ENCODE peak calls at places on chromosome 16, in nine cellular contexts. Z is pancreas; U is HFFc6; Q is right atrium auricular region; B is ascending aorta; G is glutamatergic neuron; J is CD8-positive, alpha-beta T cell; H is AG09309; W is lower lobe of right lung. R is an unnamed sample.

GRCh38 chr16:11071829-11072228 is 127.5 kb downstream of the CLEC16A start:
- DNase-seq in Z (no peak), U (no peak), Q (no peak), B (no peak), G (no peak), J (no peak), H (no peak), W (no peak), R (no peak)

GRCh38 chr16:89897204-89897603 is 21.5 kb upstream of the MC1R start:
- DNase-seq in Z (no peak), U (no peak), Q (no peak), B (no peak), G (no peak), J (no peak), H (no peak), W (no peak), R (no peak)

GRCh38 chr16:49012961-49013726 is 268.5 kb downstream of the CBLN1 start:
- DNase-seq in Z (no peak), U (no peak), Q (no peak), B (no peak), G (no peak), J (no peak), H (no peak), W (no peak), R (no peak)

GRCh38 chr16:70589998-70590471 is 56.3 kb upstream of the IL34 start:
- DNase-seq in Z (peak), U (no peak), Q (no peak), B (no peak), G (no peak), J (no peak), H (no peak), W (no peak), R (peak)

GRCh38 chr16:85270365-85270764 is 158.1 kb upstream of the CIBAR2 start:
- DNase-seq in Z (no peak), U (no peak), Q (no peak), B (no peak), G (no peak), J (no peak), H (peak), W (no peak), R (no peak)

GRCh38 chr16:57518520-57518919 is 17.9 kb downstream of the CCDC102A start:
- DNase-seq in Z (no peak), U (no peak), Q (no peak), B (no peak), G (no peak), J (no peak), H (no peak), W (no peak), R (no peak)

GRCh38 chr16:86925067-86925791 is 346.9 kb downstream of the FOXL1 start:
- DNase-seq in Z (no peak), U (no peak), Q (no peak), B (no peak), G (no peak), J (no peak), H (no peak), W (no peak), R (no peak)

GRCh38 chr16:88605186-88606145 is 32.9 kb upstream of the IL17C start:
- DNase-seq in Z (no peak), U (no peak), Q (no peak), B (no peak), G (no peak), J (no peak), H (no peak), W (no peak), R (no peak)

GRCh38 chr16:82641336-82641984 is 14.7 kb downstream of the CDH13 start:
- DNase-seq in Z (no peak), U (peak), Q (no peak), B (no peak), G (no peak), J (no peak), H (no peak), W (no peak), R (no peak)

GRCh38 chr16:3149630-3150345 is 15.0 kb downstream of the ZNF213 start:
- DNase-seq in Z (peak), U (no peak), Q (peak), B (no peak), G (peak), J (peak), H (no peak), W (peak), R (no peak)

GRCh38 chr16:86505899-86506864 is 4.1 kb upstream of the FOXF1 start:
- DNase-seq in Z (no peak), U (no peak), Q (no peak), B (no peak), G (no peak), J (no peak), H (no peak), W (no peak), R (no peak)

GRCh38 chr16:31472559-31473203 is 729 bp downstream of the TGFB1I1 start:
- DNase-seq in Z (peak), U (peak), Q (peak), B (peak), G (peak), J (no peak), H (peak), W (peak), R (peak)

GRCh38 chr16:88686062-88686438 is 257 bp downstream of the SNAI3 start:
- DNase-seq in Z (peak), U (no peak), Q (no peak), B (no peak), G (no peak), J (no peak), H (no peak), W (peak), R (no peak)

GRCh38 chr16:31532120-31532519 is 4.4 kb downstream of the AHSP start:
- DNase-seq in Z (no peak), U (no peak), Q (no peak), B (no peak), G (no peak), J (no peak), H (no peak), W (no peak), R (no peak)

GRCh38 chr16:31438414-31438813 is 4.2 kb downstream of the ZNF843 start:
- DNase-seq in Z (no peak), U (no peak), Q (no peak), B (no peak), G (no peak), J (no peak), H (no peak), W (no peak), R (no peak)

GRCh38 chr16:71406724-71407123 is 35.1 kb downstream of the TLE7 start:
- DNase-seq in Z (no peak), U (no peak), Q (no peak), B (no peak), G (peak), J (no peak), H (no peak), W (no peak), R (no peak)

GRCh38 chr16:17962726-17963125 is 373.8 kb downstream of the NPIPA8 start:
- DNase-seq in Z (no peak), U (no peak), Q (no peak), B (no peak), G (no peak), J (no peak), H (no peak), W (no peak), R (no peak)

GRCh38 chr16:88067530-88068411 is 116.5 kb downstream of the BANP start:
- DNase-seq in Z (no peak), U (no peak), Q (no peak), B (no peak), G (peak), J (no peak), H (no peak), W (peak), R (no peak)

GRCh38 chr16:74698220-74698619 is 2.4 kb downstream of the MLKL start:
- DNase-seq in Z (no peak), U (no peak), Q (no peak), B (no peak), G (no peak), J (no peak), H (no peak), W (no peak), R (no peak)

GRCh38 chr16:10122546-10122945 is 59.7 kb downstream of the GRIN2A start:
- DNase-seq in Z (no peak), U (no peak), Q (no peak), B (no peak), G (no peak), J (no peak), H (no peak), W (no peak), R (no peak)

GRCh38 chr16:89020068-89020924 is 43.3 kb upstream of the CBFA2T3 start:
- DNase-seq in Z (no peak), U (no peak), Q (no peak), B (no peak), G (no peak), J (no peak), H (no peak), W (peak), R (no peak)

GRCh38 chr16:58024673-58025350 is 742 bp upstream of the MMP15 start:
- DNase-seq in Z (peak), U (no peak), Q (no peak), B (no peak), G (peak), J (no peak), H (no peak), W (peak), R (no peak)

GRCh38 chr16:8796469-8797363 is 723 bp downstream of the TMEM186 start:
- DNase-seq in Z (no peak), U (no peak), Q (no peak), B (no peak), G (no peak), J (no peak), H (no peak), W (no peak), R (no peak)

GRCh38 chr16:15775209-15775608 is 81.6 kb downstream of the MYH11 start:
- DNase-seq in Z (no peak), U (peak), Q (no peak), B (no peak), G (no peak), J (no peak), H (no peak), W (no peak), R (no peak)

GRCh38 chr16:48365030-48365600 is 20.1 kb downstream of the SIAH1 start:
- DNase-seq in Z (no peak), U (no peak), Q (no peak), B (no peak), G (no peak), J (no peak), H (no peak), W (no peak), R (no peak)

GRCh38 chr16:71479420-71479819 is 9.7 kb downstream of the ZNF19 start:
- DNase-seq in Z (no peak), U (peak), Q (no peak), B (no peak), G (no peak), J (no peak), H (no peak), W (no peak), R (no peak)

GRCh38 chr16:88064011-88064888 is 113.0 kb downstream of the BANP start:
- DNase-seq in Z (no peak), U (no peak), Q (no peak), B (no peak), G (peak), J (no peak), H (no peak), W (peak), R (no peak)

GRCh38 chr16:87318158-87318644 is 1.0 kb upstream of the C16orf95 start:
- DNase-seq in Z (no peak), U (no peak), Q (no peak), B (no peak), G (no peak), J (no peak), H (no peak), W (no peak), R (no peak)

GRCh38 chr16:66660422-66661209 is 35.9 kb downstream of the CMTM4 start:
- DNase-seq in Z (peak), U (peak), Q (peak), B (no peak), G (peak), J (no peak), H (peak), W (peak), R (peak)

GRCh38 chr16:17359778-17360177 is 111.0 kb downstream of the XYLT1 start:
- DNase-seq in Z (no peak), U (peak), Q (peak), B (no peak), G (no peak), J (no peak), H (peak), W (no peak), R (no peak)

GRCh38 chr16:51271156-51271555 is 120.1 kb upstream of the SALL1 start:
- DNase-seq in Z (no peak), U (no peak), Q (no peak), B (no peak), G (no peak), J (no peak), H (no peak), W (no peak), R (no peak)
- TF ChIP-seq CTCF in Z (no peak), U (no peak), Q (no peak), B (no peak), G (no peak), J (no peak), H (no peak), W (no peak), R (no peak)

GRCh38 chr16:5056347-5056746 is 9.4 kb downstream of the C16orf89 start:
- DNase-seq in Z (no peak), U (no peak), Q (no peak), B (no peak), G (peak), J (peak), H (no peak), W (no peak), R (no peak)

GRCh38 chr16:5059386-5060072 is 6.2 kb downstream of the C16orf89 start:
- DNase-seq in Z (no peak), U (no peak), Q (no peak), B (no peak), G (no peak), J (no peak), H (no peak), W (no peak), R (no peak)

GRCh38 chr16:5054876-5055865 is 10.6 kb downstream of the C16orf89 start:
- DNase-seq in Z (no peak), U (no peak), Q (no peak), B (no peak), G (no peak), J (no peak), H (no peak), W (peak), R (no peak)

GRCh38 chr16:5060073-5060641 is 5.6 kb downstream of the C16orf89 start:
- DNase-seq in Z (no peak), U (no peak), Q (no peak), B (no peak), G (no peak), J (no peak), H (no peak), W (no peak), R (no peak)

DNA sequence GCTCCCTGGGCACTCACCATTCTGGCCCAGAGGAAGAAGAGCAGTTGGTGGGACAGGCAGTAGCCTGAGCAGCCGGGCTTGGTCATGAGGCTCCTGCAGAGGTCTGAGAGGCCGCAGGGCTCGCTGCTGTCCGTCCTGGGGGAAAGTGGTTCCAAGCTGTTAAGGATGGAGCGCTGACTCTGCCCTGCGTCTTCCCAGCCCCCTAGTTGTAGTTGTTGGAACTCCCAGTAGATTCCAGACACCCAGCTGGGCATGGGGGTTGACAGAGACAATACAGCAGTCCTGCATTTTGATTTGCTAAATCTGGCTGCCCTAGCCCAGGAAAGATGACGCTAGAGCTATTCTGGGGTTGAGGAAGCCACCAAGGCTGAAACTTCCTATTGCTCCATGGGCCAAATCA is 7.3 kb downstream of the C16orf89 start:
- DNase-seq in Z (no peak), U (no peak), Q (no peak), B (no peak), G (peak), J (no peak), H (no peak), W (no peak), R (no peak)
- TF ChIP-seq CTCF in Z (no peak), U (peak), Q (no peak), B (no peak), G (peak), J (no peak), H (peak), W (no peak), R (no peak)

DNA sequence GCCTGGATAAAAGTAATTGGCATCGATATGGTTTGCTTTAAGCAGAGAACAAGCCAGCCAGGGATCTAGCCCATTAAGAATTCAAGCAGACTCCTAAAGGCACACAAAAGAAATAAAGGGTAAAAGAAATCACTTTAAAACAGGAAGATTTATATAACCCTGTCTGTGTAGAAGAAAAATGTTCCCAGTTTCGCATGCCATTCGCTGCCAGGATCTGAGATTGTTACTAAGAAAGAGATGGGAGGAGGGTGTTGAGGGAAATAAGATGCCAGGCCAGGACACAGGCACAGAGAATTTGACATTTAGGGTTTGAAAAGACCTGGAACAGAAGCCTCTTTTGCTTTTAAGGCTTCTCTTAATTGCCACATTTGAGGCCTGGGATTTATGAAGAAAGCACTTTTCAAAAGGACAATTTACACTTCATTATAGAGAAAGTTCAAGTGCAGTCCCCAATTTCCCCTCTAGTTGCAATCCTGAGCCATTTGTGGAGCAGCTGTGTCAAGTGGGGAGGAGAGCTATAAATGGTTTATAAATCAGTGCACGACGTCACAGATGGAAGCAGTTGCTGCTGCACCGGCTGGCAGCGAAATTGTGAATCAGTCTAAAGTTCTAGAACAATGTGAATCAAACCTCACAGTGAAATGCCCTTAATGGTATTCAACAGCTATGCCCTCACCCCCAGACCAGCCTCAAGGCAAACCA is 26.4 kb upstream of the C16orf87 start:
- DNase-seq in Z (no peak), U (peak), Q (no peak), B (no peak), G (peak), J (no peak), H (no peak), W (no peak), R (no peak)
- TF ChIP-seq CTCF in Z (peak), U (peak), Q (peak), B (peak), G (peak), J (peak), H (peak), W (peak), R (peak)

GRCh38 chr16:83887088-83887487 is 11.8 kb upstream of the MLYCD start:
- DNase-seq in Z (no peak), U (peak), Q (no peak), B (no peak), G (peak), J (no peak), H (no peak), W (no peak), R (no peak)
- TF ChIP-seq CTCF in Z (no peak), U (peak), Q (no peak), B (no peak), G (no peak), J (no peak), H (peak), W (no peak), R (peak)

DNA sequence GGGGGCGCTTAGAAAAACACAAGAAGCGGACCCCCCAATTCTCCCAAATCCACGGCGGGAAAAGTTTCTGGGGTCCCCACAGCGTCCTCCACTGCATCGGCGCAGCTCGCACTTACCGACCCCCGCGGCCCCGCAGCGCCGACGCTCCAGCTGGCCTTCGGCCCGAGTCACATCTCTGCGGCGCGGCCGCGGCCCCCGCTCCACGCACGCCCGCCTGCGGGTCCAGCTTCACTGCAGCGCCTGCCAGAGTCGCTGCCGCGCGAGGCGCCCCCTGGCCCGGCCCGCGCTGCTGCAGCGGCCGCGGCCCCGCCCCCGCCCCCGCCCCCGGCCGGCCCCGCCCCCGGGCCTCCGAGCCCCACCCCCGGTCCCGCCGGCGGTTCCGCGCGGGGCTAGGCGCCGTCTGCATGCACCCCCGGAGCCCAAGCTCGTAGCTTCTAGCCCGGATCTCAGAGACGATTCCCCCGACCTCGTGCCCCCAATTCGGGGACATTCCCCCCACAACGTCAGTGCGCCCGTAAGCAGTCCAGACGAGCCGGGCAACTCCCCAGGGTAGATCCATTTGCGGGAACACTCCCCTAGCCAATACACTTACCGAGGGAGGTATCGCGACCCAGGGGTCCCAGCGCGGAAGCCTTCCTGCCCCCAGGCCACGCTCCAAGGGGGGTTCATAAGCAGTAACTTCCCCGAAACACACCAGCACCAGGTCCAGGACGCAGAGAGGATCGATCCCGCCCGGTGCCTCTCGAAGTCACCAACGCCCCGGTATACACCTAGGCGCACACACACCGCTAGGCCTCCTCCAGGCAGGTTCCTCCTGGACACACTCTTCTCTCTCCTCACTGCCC is at the start of gene GPRC5B:
- DNase-seq in Z (peak), U (no peak), Q (no peak), B (no peak), G (peak), J (peak), H (no peak), W (peak), R (no peak)
- TF ChIP-seq CTCF in Z (no peak), U (no peak), Q (no peak), B (peak), G (no peak), J (no peak), H (no peak), W (no peak), R (peak)

GRCh38 chr16:67934306-67935095 is 2.1 kb downstream of the PSMB10 start:
- DNase-seq in Z (no peak), U (no peak), Q (no peak), B (no peak), G (no peak), J (no peak), H (no peak), W (no peak), R (no peak)
- TF ChIP-seq CTCF in Z (no peak), U (no peak), Q (no peak), B (no peak), G (no peak), J (no peak), H (no peak), W (no peak), R (no peak)